ENCODE peak calls at places on chromosomes 6 and 20, in ten cellular contexts. I is upper lobe of left lung, K is esophagus muscularis mucosa, M is SK-N-SH, N is suprapubic skin, X is transverse colon, U is K562, T is tibial nerve, F is HepG2, J is A549. A is an unnamed sample.

GRCh38 chr6:54846857-54847721 is 518 bp downstream of the FAM83B start:
- DNase-seq in K (no peak), M (no peak), J (no peak), I (no peak), U (no peak), N (no peak), T (no peak), X (peak), F (no peak), A (no peak)

GRCh38 chr20:22529150-22530019 is 55.0 kb downstream of the FOXA2 start:
- DNase-seq in U (no peak), T (no peak), J (no peak), F (no peak), K (peak), N (no peak), M (no peak), X (no peak), I (no peak), A (peak)

GRCh38 chr6:158213925-158214674 is 46.0 kb downstream of the GTF2H5 start:
- DNase-seq in M (peak), X (peak), N (no peak), F (peak), T (peak), I (no peak), J (peak), K (no peak), U (peak), A (peak)

GRCh38 chr6:723540-723939 is 30.6 kb upstream of the EXOC2 start:
- DNase-seq in M (no peak), F (no peak), U (no peak), I (no peak), K (no peak), J (peak), X (no peak), N (no peak), T (no peak), A (no peak)

GRCh38 chr20:31569163-31570020 is 35.7 kb upstream of the ID1 start:
- DNase-seq in F (peak), U (peak), J (no peak), K (no peak), M (peak), T (peak), N (no peak), X (peak), I (no peak), A (peak)

GRCh38 chr6:356828-357251 is 34.7 kb upstream of the IRF4 start:
- DNase-seq in I (peak), J (no peak), T (peak), K (no peak), X (no peak), M (no peak), F (no peak), U (no peak), N (no peak), A (no peak)

GRCh38 chr6:50720623-50721022 is 7.3 kb downstream of the TFAP2D start:
- DNase-seq in T (no peak), K (no peak), N (no peak), U (no peak), X (no peak), J (no peak), M (no peak), F (no peak), I (no peak), A (no peak)

GRCh38 chr20:58256842-58257241 is 28.4 kb upstream of the ANKRD60 start:
- DNase-seq in T (no peak), J (no peak), X (no peak), M (no peak), F (no peak), I (no peak), N (no peak), U (no peak), K (no peak), A (no peak)

GRCh38 chr20:59939052-59939878 is 840 bp downstream of the PPP1R3D start:
- DNase-seq in U (peak), T (no peak), X (no peak), M (no peak), J (no peak), K (no peak), N (peak), F (no peak), I (peak), A (no peak)

GRCh38 chr20:24783631-24784492 is 165.2 kb upstream of the CST7 start:
- DNase-seq in J (no peak), U (no peak), X (peak), M (no peak), F (peak), I (no peak), K (no peak), T (no peak), N (peak), A (peak)

GRCh38 chr20:36687850-36688249 is 41.9 kb upstream of the SLA2 start:
- DNase-seq in T (no peak), J (no peak), I (no peak), N (no peak), X (no peak), K (no peak), F (no peak), M (no peak), U (no peak), A (no peak)

GRCh38 chr6:13012977-13013680 is 296.6 kb downstream of the PHACTR1 start:
- DNase-seq in T (no peak), I (no peak), J (no peak), U (no peak), N (peak), X (peak), F (no peak), K (peak), M (no peak), A (peak)

GRCh38 chr6:32081168-32081624 is 27.9 kb downstream of the TNXB start:
- DNase-seq in X (peak), J (no peak), F (no peak), U (peak), M (peak), T (peak), K (no peak), N (peak), I (no peak), A (no peak)

GRCh38 chr6:3317741-3318211 is 59.0 kb downstream of the PSMG4 start:
- DNase-seq in M (no peak), F (no peak), K (no peak), I (no peak), J (no peak), U (no peak), X (no peak), N (no peak), T (no peak), A (peak)

GRCh38 chr20:45059022-45059728 is 41.8 kb downstream of the KCNS1 start:
- DNase-seq in F (no peak), I (no peak), N (no peak), U (no peak), X (no peak), M (no peak), K (no peak), J (no peak), T (no peak), A (no peak)

GRCh38 chr6:130425532-130425931 is 59.7 kb downstream of the TMEM200A start:
- DNase-seq in X (no peak), N (no peak), K (no peak), T (no peak), M (no peak), U (no peak), J (no peak), F (no peak), I (no peak), A (no peak)
- TF ChIP-seq EP300 in X (no peak), N (no peak), K (no peak), T (no peak), M (no peak), U (no peak), J (no peak), F (no peak), I (no peak), A (no peak)

DNA sequence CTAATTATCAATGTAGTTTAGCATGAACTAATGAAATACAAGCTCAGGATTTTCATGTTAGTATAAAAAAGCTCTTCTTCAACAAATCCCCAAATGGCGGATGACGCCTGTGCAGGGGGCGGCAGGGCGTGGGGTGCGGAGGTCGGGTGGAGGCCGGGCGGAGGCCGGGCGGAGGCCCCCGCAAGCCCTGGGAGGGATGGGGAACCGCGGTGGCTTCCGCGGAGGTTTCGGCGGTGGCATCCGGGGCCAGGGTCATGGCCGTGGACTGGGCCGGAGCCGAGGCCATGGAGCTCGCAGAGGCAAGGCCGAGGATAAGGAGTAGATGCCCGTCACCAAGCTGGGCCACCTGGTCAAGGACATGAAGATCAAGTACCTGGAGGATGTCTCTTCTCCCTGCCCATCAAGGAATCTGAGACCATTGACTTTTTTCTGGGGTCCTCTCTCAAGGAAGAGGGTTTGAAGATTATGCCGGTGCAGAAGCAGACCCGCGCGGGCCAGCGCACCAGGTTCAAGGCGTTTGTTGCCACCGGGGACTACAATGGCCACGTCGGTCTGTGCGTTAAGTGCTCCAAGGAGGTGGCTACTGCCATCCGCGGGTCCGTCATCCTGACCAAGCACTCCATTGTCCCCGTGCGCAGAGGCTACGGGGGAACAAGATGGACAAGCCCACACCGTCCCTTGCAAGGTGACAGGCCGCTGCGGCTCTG is 10.4 kb upstream of the EIF2S2 start:
- DNase-seq in M (no peak), K (no peak), I (peak), T (no peak), F (no peak), N (no peak), X (no peak), U (no peak), J (no peak), A (no peak)
- H3K27ac ChIP-seq in M (no peak), K (no peak), I (no peak), T (no peak), F (no peak), N (no peak), X (no peak), U (no peak), J (no peak), A (no peak)

GRCh38 chr6:117194978-117195377 is 70.4 kb upstream of the VGLL2 start:
- DNase-seq in J (no peak), T (no peak), X (no peak), U (no peak), F (no peak), I (no peak), M (no peak), N (no peak), K (no peak), A (no peak)
- TF ChIP-seq CTCF in J (no peak), T (no peak), X (no peak), U (no peak), F (no peak), I (no peak), M (no peak), N (no peak), K (no peak), A (no peak)

GRCh38 chr6:97064578-97064977 is 140.1 kb downstream of the KLHL32 start:
- DNase-seq in T (no peak), F (no peak), J (no peak), K (no peak), X (no peak), N (no peak), M (no peak), U (no peak), I (no peak), A (no peak)
- TF ChIP-seq EP300 in T (no peak), F (no peak), J (no peak), K (no peak), X (no peak), N (no peak), M (no peak), U (no peak), I (no peak), A (no peak)

GRCh38 chr20:43723194-43723593 is 3.6 kb downstream of the GTSF1L start:
- DNase-seq in U (no peak), N (no peak), K (no peak), X (no peak), M (peak), I (no peak), T (no peak), F (no peak), J (no peak), A (no peak)
- H3K27ac ChIP-seq in U (no peak), N (no peak), K (no peak), X (no peak), M (peak), I (no peak), T (no peak), F (no peak), J (no peak), A (no peak)

GRCh38 chr6:37435373-37435772 is 2.4 kb downstream of the CMTR1 start:
- DNase-seq in J (no peak), U (no peak), M (no peak), N (no peak), F (no peak), K (no peak), T (no peak), X (no peak), I (no peak), A (no peak)
- TF ChIP-seq CTCF in J (no peak), U (no peak), M (no peak), N (no peak), F (no peak), K (no peak), T (no peak), X (no peak), I (no peak), A (no peak)

GRCh38 chr6:21664263-21665081 is 70.9 kb downstream of the SOX4 start:
- DNase-seq in M (no peak), J (peak), T (no peak), F (no peak), I (peak), U (no peak), X (peak), K (no peak), N (no peak), A (no peak)
- TF ChIP-seq EP300 in M (no peak), J (no peak), T (no peak), F (no peak), I (no peak), U (no peak), X (no peak), K (no peak), N (no peak), A (no peak)

DNA sequence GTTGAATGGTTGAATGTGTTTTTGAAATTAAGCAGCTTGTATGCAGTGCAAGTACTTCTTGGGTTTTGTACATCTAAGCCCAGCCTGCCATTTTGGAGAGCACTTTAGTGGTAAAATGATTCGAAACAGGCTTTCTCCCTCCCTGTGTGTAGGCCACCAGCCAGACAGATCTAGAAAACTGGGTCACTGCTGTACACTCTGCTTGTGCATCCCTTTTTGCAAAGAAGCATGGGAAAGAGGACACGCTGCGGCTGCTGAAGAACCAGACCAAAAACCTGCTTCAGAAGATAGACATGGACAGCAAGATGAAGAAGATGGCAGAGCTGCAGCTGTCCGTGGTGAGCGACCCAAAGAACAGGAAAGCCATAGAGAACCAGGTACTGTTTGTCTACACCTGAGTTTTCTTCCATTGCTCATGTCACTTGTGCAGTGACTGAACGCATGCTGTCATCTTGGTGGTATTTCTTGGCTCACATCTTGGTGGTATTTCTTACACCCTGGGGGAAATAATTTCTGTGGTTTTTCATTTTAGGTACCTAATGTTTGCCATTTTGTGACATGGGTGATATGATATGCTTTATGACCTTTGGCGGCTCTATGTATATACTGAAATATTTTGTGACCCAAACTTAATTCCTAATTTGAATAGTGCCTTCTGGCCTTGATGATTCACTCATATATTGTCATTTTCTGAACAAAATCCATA is 115.7 kb upstream of the CLDN20 start:
- DNase-seq in I (no peak), J (no peak), K (no peak), U (no peak), N (no peak), F (no peak), T (no peak), M (no peak), X (no peak), A (no peak)
- H3K27ac ChIP-seq in I (no peak), J (no peak), K (no peak), U (no peak), N (no peak), F (no peak), T (no peak), M (no peak), X (no peak), A (no peak)